ENCODE peak calls at places on chromosome 11, in seven cellular contexts. One of them, this sample, is unnamed.

GRCh38 chr11:121356357-121356756 is 63.8 kb downstream of the SC5D start:
- DNase-seq in naive thymus-derived CD8-positive, alpha-beta T cell: no peak
- DNase-seq in A549: no peak
- DNase-seq in Kasumi-1: no peak
- DNase-seq in stimulated activated CD4-positive, alpha-beta T cell treated with anti-CD3 and anti-CD28 coated beads, Interleukin-4, amount 100 ng/mL, for 48 hours: no peak
- DNase-seq in activated T-cell treated with anti-CD3 and anti-CD28 coated beads for 1 hour: no peak
- DNase-seq in T-helper 2 cell: no peak
- DNase-seq in this sample: peak

GRCh38 chr11:111736191-111736590 is 30.0 kb downstream of the PPP2R1B start:
- DNase-seq in naive thymus-derived CD8-positive, alpha-beta T cell: no peak
- DNase-seq in A549: no peak
- DNase-seq in activated T-cell treated with anti-CD3 and anti-CD28 coated beads for 1 hour: no peak
- DNase-seq in stimulated activated CD4-positive, alpha-beta T cell treated with anti-CD3 and anti-CD28 coated beads, Interleukin-4, amount 100 ng/mL, for 48 hours: no peak
- DNase-seq in Kasumi-1: no peak
- DNase-seq in T-helper 2 cell: no peak
- DNase-seq in this sample: no peak

GRCh38 chr11:35304900-35305299 is 114.5 kb downstream of the SLC1A2 start:
- DNase-seq in activated T-cell treated with anti-CD3 and anti-CD28 coated beads for 1 hour: no peak
- DNase-seq in T-helper 2 cell: no peak
- DNase-seq in naive thymus-derived CD8-positive, alpha-beta T cell: no peak
- DNase-seq in A549: no peak
- DNase-seq in stimulated activated CD4-positive, alpha-beta T cell treated with anti-CD3 and anti-CD28 coated beads, Interleukin-4, amount 100 ng/mL, for 48 hours: no peak
- DNase-seq in Kasumi-1: no peak
- DNase-seq in this sample: no peak

GRCh38 chr11:126350811-126351210 is 4.7 kb upstream of the ST3GAL4 start:
- DNase-seq in activated T-cell treated with anti-CD3 and anti-CD28 coated beads for 1 hour: no peak
- DNase-seq in T-helper 2 cell: no peak
- DNase-seq in A549: no peak
- DNase-seq in naive thymus-derived CD8-positive, alpha-beta T cell: no peak
- DNase-seq in Kasumi-1: no peak
- DNase-seq in stimulated activated CD4-positive, alpha-beta T cell treated with anti-CD3 and anti-CD28 coated beads, Interleukin-4, amount 100 ng/mL, for 48 hours: no peak
- DNase-seq in this sample: no peak

GRCh38 chr11:5597953-5598352 is 1.5 kb downstream of the TRIM6 start:
- DNase-seq in activated T-cell treated with anti-CD3 and anti-CD28 coated beads for 1 hour: no peak
- DNase-seq in naive thymus-derived CD8-positive, alpha-beta T cell: no peak
- DNase-seq in A549: no peak
- DNase-seq in Kasumi-1: no peak
- DNase-seq in T-helper 2 cell: no peak
- DNase-seq in stimulated activated CD4-positive, alpha-beta T cell treated with anti-CD3 and anti-CD28 coated beads, Interleukin-4, amount 100 ng/mL, for 48 hours: no peak
- DNase-seq in this sample: no peak

GRCh38 chr11:1691027-1691877 is 5.7 kb upstream of the KRTAP5-6 start:
- DNase-seq in Kasumi-1: no peak
- DNase-seq in naive thymus-derived CD8-positive, alpha-beta T cell: no peak
- DNase-seq in T-helper 2 cell: no peak
- DNase-seq in A549: no peak
- DNase-seq in activated T-cell treated with anti-CD3 and anti-CD28 coated beads for 1 hour: no peak
- DNase-seq in stimulated activated CD4-positive, alpha-beta T cell treated with anti-CD3 and anti-CD28 coated beads, Interleukin-4, amount 100 ng/mL, for 48 hours: no peak
- DNase-seq in this sample: no peak

GRCh38 chr11:77346906-77347603 is 45.6 kb upstream of the GDPD4 start:
- DNase-seq in stimulated activated CD4-positive, alpha-beta T cell treated with anti-CD3 and anti-CD28 coated beads, Interleukin-4, amount 100 ng/mL, for 48 hours: no peak
- DNase-seq in A549: no peak
- DNase-seq in activated T-cell treated with anti-CD3 and anti-CD28 coated beads for 1 hour: no peak
- DNase-seq in T-helper 2 cell: no peak
- DNase-seq in naive thymus-derived CD8-positive, alpha-beta T cell: no peak
- DNase-seq in Kasumi-1: no peak
- DNase-seq in this sample: peak

GRCh38 chr11:5929984-5930383 is 12.1 kb upstream of the OR56A3 start:
- DNase-seq in stimulated activated CD4-positive, alpha-beta T cell treated with anti-CD3 and anti-CD28 coated beads, Interleukin-4, amount 100 ng/mL, for 48 hours: no peak
- DNase-seq in A549: no peak
- DNase-seq in Kasumi-1: no peak
- DNase-seq in naive thymus-derived CD8-positive, alpha-beta T cell: no peak
- DNase-seq in activated T-cell treated with anti-CD3 and anti-CD28 coated beads for 1 hour: no peak
- DNase-seq in T-helper 2 cell: no peak
- DNase-seq in this sample: no peak

GRCh38 chr11:96341237-96342130 is 1.5 kb downstream of the MAML2 start:
- DNase-seq in Kasumi-1: no peak
- DNase-seq in T-helper 2 cell: peak
- DNase-seq in naive thymus-derived CD8-positive, alpha-beta T cell: peak
- DNase-seq in A549: peak
- DNase-seq in stimulated activated CD4-positive, alpha-beta T cell treated with anti-CD3 and anti-CD28 coated beads, Interleukin-4, amount 100 ng/mL, for 48 hours: peak
- DNase-seq in activated T-cell treated with anti-CD3 and anti-CD28 coated beads for 1 hour: peak
- DNase-seq in this sample: peak

GRCh38 chr11:1204381-1205101 is 18.3 kb upstream of the MUC5B start:
- DNase-seq in Kasumi-1: no peak
- DNase-seq in T-helper 2 cell: no peak
- DNase-seq in activated T-cell treated with anti-CD3 and anti-CD28 coated beads for 1 hour: no peak
- DNase-seq in A549: no peak
- DNase-seq in stimulated activated CD4-positive, alpha-beta T cell treated with anti-CD3 and anti-CD28 coated beads, Interleukin-4, amount 100 ng/mL, for 48 hours: no peak
- DNase-seq in naive thymus-derived CD8-positive, alpha-beta T cell: no peak
- DNase-seq in this sample: no peak

GRCh38 chr11:109894242-109894641 is 198.9 kb upstream of the ZC3H12C start:
- DNase-seq in A549: no peak
- DNase-seq in naive thymus-derived CD8-positive, alpha-beta T cell: no peak
- DNase-seq in T-helper 2 cell: no peak
- DNase-seq in stimulated activated CD4-positive, alpha-beta T cell treated with anti-CD3 and anti-CD28 coated beads, Interleukin-4, amount 100 ng/mL, for 48 hours: no peak
- DNase-seq in activated T-cell treated with anti-CD3 and anti-CD28 coated beads for 1 hour: no peak
- DNase-seq in Kasumi-1: no peak
- DNase-seq in this sample: no peak

GRCh38 chr11:118136826-118137225 is 15.8 kb downstream of the SCN4B start:
- DNase-seq in Kasumi-1: no peak
- DNase-seq in activated T-cell treated with anti-CD3 and anti-CD28 coated beads for 1 hour: no peak
- DNase-seq in naive thymus-derived CD8-positive, alpha-beta T cell: no peak
- DNase-seq in stimulated activated CD4-positive, alpha-beta T cell treated with anti-CD3 and anti-CD28 coated beads, Interleukin-4, amount 100 ng/mL, for 48 hours: no peak
- DNase-seq in A549: no peak
- DNase-seq in T-helper 2 cell: no peak
- DNase-seq in this sample: no peak

GRCh38 chr11:11468919-11469318 is 115.9 kb upstream of the CSNK2A3 start:
- DNase-seq in stimulated activated CD4-positive, alpha-beta T cell treated with anti-CD3 and anti-CD28 coated beads, Interleukin-4, amount 100 ng/mL, for 48 hours: no peak
- DNase-seq in A549: no peak
- DNase-seq in Kasumi-1: no peak
- DNase-seq in activated T-cell treated with anti-CD3 and anti-CD28 coated beads for 1 hour: no peak
- DNase-seq in T-helper 2 cell: no peak
- DNase-seq in naive thymus-derived CD8-positive, alpha-beta T cell: no peak
- DNase-seq in this sample: no peak

GRCh38 chr11:57763568-57763967 is 2.0 kb downstream of the CTNND1 start:
- DNase-seq in stimulated activated CD4-positive, alpha-beta T cell treated with anti-CD3 and anti-CD28 coated beads, Interleukin-4, amount 100 ng/mL, for 48 hours: no peak
- DNase-seq in naive thymus-derived CD8-positive, alpha-beta T cell: no peak
- DNase-seq in activated T-cell treated with anti-CD3 and anti-CD28 coated beads for 1 hour: no peak
- DNase-seq in A549: no peak
- DNase-seq in T-helper 2 cell: no peak
- DNase-seq in Kasumi-1: no peak
- DNase-seq in this sample: peak

GRCh38 chr11:111039982-111040381 is 205.5 kb upstream of the POU2AF2 start:
- DNase-seq in T-helper 2 cell: no peak
- DNase-seq in Kasumi-1: no peak
- DNase-seq in activated T-cell treated with anti-CD3 and anti-CD28 coated beads for 1 hour: no peak
- DNase-seq in stimulated activated CD4-positive, alpha-beta T cell treated with anti-CD3 and anti-CD28 coated beads, Interleukin-4, amount 100 ng/mL, for 48 hours: no peak
- DNase-seq in A549: no peak
- DNase-seq in naive thymus-derived CD8-positive, alpha-beta T cell: no peak
- DNase-seq in this sample: no peak

This sample was measured in mammary epithelial cell.